ENCODE peak calls at places on chromosomes 1 and 21, in four cellular contexts. One of them, this sample, is unnamed.

GRCh38 chr1:5704785-5705514 is 287.3 kb downstream of the NPHP4 start:
- DNase-seq in GM10248: no peak
- DNase-seq in ovary: peak; percentile 7
- DNase-seq in upper lobe of right lung: no peak
- DNase-seq in this sample: no peak

GRCh38 chr1:42013881-42014470 is 95.3 kb upstream of the HIVEP3 start:
- DNase-seq in GM10248: no peak
- DNase-seq in ovary: no peak
- DNase-seq in upper lobe of right lung: no peak
- DNase-seq in this sample: no peak

GRCh38 chr21:42112223-42112622 is 41.1 kb downstream of the UMODL1 start:
- DNase-seq in GM10248: no peak
- DNase-seq in ovary: no peak
- DNase-seq in upper lobe of right lung: no peak
- DNase-seq in this sample: no peak

GRCh38 chr21:45080639-45081414 is 6.4 kb downstream of the ADARB1 start:
- DNase-seq in GM10248: no peak
- DNase-seq in ovary: no peak
- DNase-seq in upper lobe of right lung: no peak
- DNase-seq in this sample: no peak

GRCh38 chr1:239896980-239897379 is 194.7 kb upstream of the FMN2 start:
- DNase-seq in GM10248: no peak
- DNase-seq in ovary: no peak
- DNase-seq in upper lobe of right lung: no peak
- DNase-seq in this sample: no peak

GRCh38 chr21:43208561-43209332 is 39.9 kb downstream of the CRYAA start:
- DNase-seq in GM10248: no peak
- DNase-seq in ovary: no peak
- DNase-seq in upper lobe of right lung: peak; percentile 49
- DNase-seq in this sample: no peak

GRCh38 chr1:27724961-27725373 is 794 bp upstream of the FAM76A start:
- DNase-seq in GM10248: no peak
- DNase-seq in ovary: peak; percentile 51
- DNase-seq in upper lobe of right lung: peak; percentile 66
- DNase-seq in this sample: no peak

GRCh38 chr1:147336290-147336689 is 93.8 kb downstream of the CHD1L start:
- DNase-seq in GM10248: no peak
- DNase-seq in ovary: no peak
- DNase-seq in upper lobe of right lung: no peak
- DNase-seq in this sample: no peak

GRCh38 chr1:112956503-112957132 is 622 bp upstream of the SLC16A1 start:
- DNase-seq in GM10248: no peak
- DNase-seq in ovary: no peak
- DNase-seq in upper lobe of right lung: no peak
- DNase-seq in this sample: no peak

GRCh38 chr21:45264146-45264918 is 23.4 kb downstream of the POFUT2 start:
- DNase-seq in GM10248: no peak
- DNase-seq in ovary: peak; percentile 23
- DNase-seq in upper lobe of right lung: no peak
- DNase-seq in this sample: no peak

GRCh38 chr1:27436204-27437159 is 44.1 kb downstream of the GPR3 start:
- DNase-seq in GM10248: no peak
- DNase-seq in ovary: no peak
- DNase-seq in upper lobe of right lung: no peak
- DNase-seq in this sample: peak; percentile 46

GRCh38 chr1:212284744-212285684 is at the start of gene PPP2R5A:
- DNase-seq in GM10248: peak; percentile 97
- DNase-seq in ovary: peak; percentile 99
- DNase-seq in upper lobe of right lung: peak; percentile 100
- DNase-seq in this sample: peak; percentile 98
- TF ChIP-seq CTCF in GM10248: peak; percentile 39
- TF ChIP-seq CTCF in ovary: no peak
- TF ChIP-seq CTCF in upper lobe of right lung: peak; percentile 32
- TF ChIP-seq CTCF in this sample: no peak

DNA sequence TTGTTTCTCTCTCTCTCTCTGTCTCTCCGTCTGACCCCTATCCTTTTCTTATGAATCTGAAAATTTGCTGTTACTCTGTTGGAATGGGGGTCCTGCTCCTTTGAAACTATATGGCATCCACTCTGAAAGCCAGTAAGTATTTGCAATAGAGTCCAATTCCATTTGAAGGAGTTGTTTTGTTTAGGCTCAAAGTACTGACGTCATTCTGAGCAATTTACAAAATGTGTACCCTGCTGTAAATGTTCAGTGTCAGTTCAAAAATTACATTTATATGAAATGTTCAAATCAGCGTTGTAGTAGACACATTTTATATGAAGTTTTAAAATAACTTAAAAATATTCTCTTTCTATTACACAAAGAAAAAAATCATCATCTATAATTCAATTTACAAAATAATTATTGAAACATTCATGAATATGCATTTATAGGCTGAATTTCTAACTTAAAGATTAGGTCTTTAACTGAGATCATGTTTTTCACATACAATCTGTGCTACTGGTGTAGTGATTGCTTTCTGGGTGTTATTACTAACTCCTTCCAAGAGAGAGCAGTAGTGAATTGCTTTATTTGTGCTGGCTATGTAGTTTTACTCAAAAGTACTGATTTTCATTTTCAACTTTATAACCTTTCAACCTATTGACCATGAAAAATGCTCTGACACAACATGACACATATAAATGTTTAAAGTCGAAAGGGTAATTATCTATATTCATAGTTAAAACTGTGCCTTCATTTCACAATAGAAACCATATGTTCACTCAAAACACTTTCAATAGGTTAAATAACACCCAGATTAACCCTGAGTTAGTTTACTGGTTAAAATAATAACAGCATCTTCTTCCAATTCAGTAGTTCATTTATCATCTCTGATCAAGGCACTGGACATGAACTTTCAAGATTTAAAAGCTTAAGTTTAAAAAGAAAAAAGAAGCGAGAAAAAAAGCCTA is 253.1 kb upstream of the ADGRL4 start:
- DNase-seq in GM10248: peak; percentile 24
- DNase-seq in ovary: no peak
- DNase-seq in upper lobe of right lung: no peak
- DNase-seq in this sample: no peak
- TF ChIP-seq CTCF in GM10248: peak; percentile 48
- TF ChIP-seq CTCF in ovary: no peak
- TF ChIP-seq CTCF in upper lobe of right lung: peak; percentile 38
- TF ChIP-seq CTCF in this sample: no peak

GRCh38 chr1:234617135-234617985 is 7.4 kb upstream of the IRF2BP2 start:
- DNase-seq in GM10248: no peak
- DNase-seq in ovary: no peak
- DNase-seq in upper lobe of right lung: no peak
- DNase-seq in this sample: no peak
- TF ChIP-seq CTCF in GM10248: peak; percentile 21
- TF ChIP-seq CTCF in ovary: no peak
- TF ChIP-seq CTCF in upper lobe of right lung: peak; percentile 23
- TF ChIP-seq CTCF in this sample: no peak

GRCh38 chr1:65075123-65075976 is 72.7 kb upstream of the AK4 start:
- DNase-seq in GM10248: peak; percentile 65
- DNase-seq in ovary: no peak
- DNase-seq in upper lobe of right lung: no peak
- DNase-seq in this sample: no peak
- TF ChIP-seq CTCF in GM10248: peak; percentile 76
- TF ChIP-seq CTCF in ovary: peak; percentile 50
- TF ChIP-seq CTCF in upper lobe of right lung: peak; percentile 78
- TF ChIP-seq CTCF in this sample: peak; percentile 79

GRCh38 chr1:46807046-46807972 is 8.5 kb downstream of the CYP4B1 start:
- DNase-seq in GM10248: no peak
- DNase-seq in ovary: no peak
- DNase-seq in upper lobe of right lung: no peak
- DNase-seq in this sample: no peak
- TF ChIP-seq CTCF in GM10248: no peak
- TF ChIP-seq CTCF in ovary: no peak
- TF ChIP-seq CTCF in upper lobe of right lung: peak; percentile 24
- TF ChIP-seq CTCF in this sample: no peak

DNA sequence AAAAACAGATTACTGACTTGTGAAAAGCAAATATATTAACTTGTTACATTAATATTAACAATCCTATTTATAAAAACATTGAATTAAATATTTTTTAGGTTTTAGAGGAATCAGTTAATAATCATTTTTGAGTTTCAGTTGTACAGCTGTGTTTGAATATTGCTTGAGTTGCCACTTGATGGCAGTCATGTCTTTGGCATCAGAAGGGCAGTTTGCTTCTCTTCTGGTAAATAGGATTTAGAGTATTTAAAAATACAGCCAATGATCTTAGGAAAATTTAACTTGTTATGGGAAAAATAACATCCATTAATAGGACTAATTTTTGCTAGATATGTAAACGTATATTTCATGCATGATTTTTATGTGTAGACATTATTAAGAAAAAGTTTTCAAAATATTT is 234.1 kb downstream of the NCAM2 start:
- DNase-seq in GM10248: no peak
- DNase-seq in ovary: no peak
- DNase-seq in upper lobe of right lung: no peak
- DNase-seq in this sample: no peak
- TF ChIP-seq CTCF in GM10248: no peak
- TF ChIP-seq CTCF in ovary: no peak
- TF ChIP-seq CTCF in upper lobe of right lung: peak; percentile 42
- TF ChIP-seq CTCF in this sample: no peak

GRCh38 chr1:20462397-20462796 is 23.6 kb downstream of the CAMK2N1 start:
- DNase-seq in GM10248: no peak
- DNase-seq in ovary: no peak
- DNase-seq in upper lobe of right lung: peak; percentile 25
- DNase-seq in this sample: no peak
- TF ChIP-seq CTCF in GM10248: no peak
- TF ChIP-seq CTCF in ovary: no peak
- TF ChIP-seq CTCF in upper lobe of right lung: no peak
- TF ChIP-seq CTCF in this sample: no peak

GRCh38 chr1:12028957-12029511 is 9.7 kb downstream of the MIIP start:
- DNase-seq in GM10248: no peak
- DNase-seq in ovary: no peak
- DNase-seq in upper lobe of right lung: no peak
- DNase-seq in this sample: no peak
- TF ChIP-seq CTCF in GM10248: no peak
- TF ChIP-seq CTCF in ovary: no peak
- TF ChIP-seq CTCF in upper lobe of right lung: no peak
- TF ChIP-seq CTCF in this sample: no peak

DNA sequence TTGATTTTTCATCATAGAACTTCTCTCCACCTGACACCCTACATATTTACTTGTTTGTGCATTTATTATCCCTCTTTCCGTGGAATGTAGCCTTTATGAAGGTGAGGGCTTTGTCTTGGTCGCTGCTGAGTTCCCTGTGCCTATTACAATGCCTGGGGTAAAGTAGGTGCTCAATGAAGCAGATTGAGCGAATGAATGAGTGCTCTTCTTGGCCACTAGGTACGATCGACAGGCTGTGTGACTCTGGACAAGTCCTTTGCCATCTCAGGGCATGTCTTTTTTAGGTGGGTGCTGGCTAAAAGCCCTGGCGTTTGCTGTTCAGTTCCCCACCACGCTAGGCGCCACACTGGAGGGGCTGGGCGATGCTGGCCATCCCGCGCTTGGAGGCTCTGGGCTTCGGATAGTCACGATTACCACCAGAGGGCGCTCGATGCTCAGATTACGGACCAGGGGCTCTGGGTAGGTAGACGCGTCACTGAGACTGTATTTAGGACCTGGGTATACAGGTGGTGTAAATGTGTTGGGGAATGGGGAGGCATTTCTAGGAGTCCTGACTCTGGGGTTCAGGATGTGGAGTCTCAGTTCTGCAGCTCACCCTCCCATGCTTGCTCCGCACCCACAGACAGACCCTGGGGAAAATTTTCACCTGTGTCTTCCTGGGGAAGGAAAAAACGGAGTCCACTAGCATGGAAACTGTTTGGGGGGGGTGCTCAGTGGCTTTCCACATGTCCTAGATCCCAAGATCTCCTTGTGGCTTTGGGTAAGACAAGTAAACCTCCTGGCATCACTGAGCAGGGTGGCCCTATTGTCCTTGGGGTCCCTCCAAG is 71.1 kb upstream of the CSF3R start:
- DNase-seq in GM10248: peak; percentile 76
- DNase-seq in ovary: peak; percentile 56
- DNase-seq in upper lobe of right lung: peak; percentile 76
- DNase-seq in this sample: peak; percentile 69
- TF ChIP-seq CTCF in GM10248: peak; percentile 60
- TF ChIP-seq CTCF in ovary: no peak
- TF ChIP-seq CTCF in upper lobe of right lung: peak; percentile 68
- TF ChIP-seq CTCF in this sample: peak; percentile 52

This sample was measured in HL-60.